ENCODE peak calls at places on chromosomes 13 and 19, in six cellular contexts. Z, W, H, V, N and R are unnamed samples.

GRCh38 chr19:29528946-29529645 is 3.3 kb downstream of the VSTM2B start:
- DNase-seq in Z (peak), W (peak), H (peak), V (no peak), N (no peak), R (no peak)

GRCh38 chr19:38264486-38265212 is at the start of gene SPINT2:
- DNase-seq in Z (no peak), W (peak), H (peak), V (peak), N (peak), R (no peak)

GRCh38 chr19:5831152-5831551 is 8.3 kb downstream of the FUT6 start:
- DNase-seq in Z (no peak), W (no peak), H (no peak), V (no peak), N (no peak), R (no peak)

GRCh38 chr19:39474139-39474620 is 6.5 kb upstream of the TIMM50 start:
- DNase-seq in Z (peak), W (peak), H (peak), V (no peak), N (peak), R (peak)

GRCh38 chr13:109160357-109160756 is 530.9 kb downstream of the MYO16 start:
- DNase-seq in Z (no peak), W (no peak), H (no peak), V (no peak), N (no peak), R (peak)

GRCh38 chr13:46170687-46171086 is 11.3 kb downstream of the LCP1 start:
- DNase-seq in Z (no peak), W (no peak), H (peak), V (no peak), N (no peak), R (no peak)

GRCh38 chr13:66780814-66781213 is 449.3 kb downstream of the PCDH9 start:
- DNase-seq in Z (no peak), W (no peak), H (no peak), V (no peak), N (no peak), R (peak)

GRCh38 chr19:52094526-52094925 is 1.0 kb downstream of the ZNF841 start:
- DNase-seq in Z (peak), W (peak), H (no peak), V (no peak), N (no peak), R (no peak)

GRCh38 chr19:1852294-1852646 is 4.0 kb upstream of the REXO1 start:
- DNase-seq in Z (no peak), W (no peak), H (no peak), V (no peak), N (no peak), R (no peak)

GRCh38 chr13:45108716-45109706 is 11.3 kb upstream of the GTF2F2 start:
- DNase-seq in Z (peak), W (no peak), H (peak), V (no peak), N (no peak), R (no peak)

GRCh38 chr13:82447452-82448030 is 1434.7 kb downstream of the SLITRK1 start:
- DNase-seq in Z (no peak), W (no peak), H (no peak), V (no peak), N (no peak), R (no peak)

GRCh38 chr19:42628411-42629135 is 33.8 kb upstream of the CEACAM8 start:
- DNase-seq in Z (no peak), W (no peak), H (no peak), V (no peak), N (peak), R (peak)

GRCh38 chr19:43759515-43759914 is 4.8 kb upstream of the SMG9 start:
- DNase-seq in Z (no peak), W (no peak), H (peak), V (peak), N (no peak), R (peak)

GRCh38 chr19:49684251-49684982 is 5.0 kb upstream of the ADM5 start:
- DNase-seq in Z (peak), W (peak), H (peak), V (no peak), N (no peak), R (peak)

GRCh38 chr19:17073869-17074627 is 1.2 kb downstream of the HAUS8 start:
- DNase-seq in Z (no peak), W (no peak), H (peak), V (no peak), N (peak), R (no peak)

GRCh38 chr13:113151745-113152707 is 6.4 kb upstream of the PROZ start:
- DNase-seq in Z (peak), W (no peak), H (no peak), V (no peak), N (peak), R (peak)

GRCh38 chr13:63910406-63910957 is 2494.8 kb upstream of the PCDH20 start:
- DNase-seq in Z (peak), W (peak), H (peak), V (no peak), N (no peak), R (no peak)

GRCh38 chr19:31152906-31153305 is 196.3 kb downstream of the TSHZ3 start:
- DNase-seq in Z (no peak), W (no peak), H (no peak), V (no peak), N (no peak), R (no peak)

GRCh38 chr13:81888855-81889254 is 1547.9 kb upstream of the SPRY2 start:
- DNase-seq in Z (no peak), W (no peak), H (no peak), V (no peak), N (no peak), R (no peak)

GRCh38 chr19:45306522-45307027 is 16.1 kb downstream of the CKM start:
- DNase-seq in Z (no peak), W (no peak), H (peak), V (no peak), N (no peak), R (no peak)

GRCh38 chr19:48290341-48290922 is 20.6 kb downstream of the ZNF114 start:
- DNase-seq in Z (peak), W (peak), H (peak), V (no peak), N (no peak), R (no peak)

GRCh38 chr13:32659736-32660135 is 73.5 kb downstream of the PDS5B start:
- DNase-seq in Z (no peak), W (no peak), H (no peak), V (no peak), N (no peak), R (no peak)

GRCh38 chr13:34124912-34125311 is 307.0 kb downstream of the RFC3 start:
- DNase-seq in Z (no peak), W (no peak), H (no peak), V (no peak), N (no peak), R (peak)

GRCh38 chr13:110706570-110707378 is 858 bp upstream of the CARS2 start:
- DNase-seq in Z (no peak), W (no peak), H (no peak), V (no peak), N (no peak), R (no peak)

GRCh38 chr13:55062662-55063061 is 2034.0 kb downstream of the OLFM4 start:
- DNase-seq in Z (no peak), W (no peak), H (peak), V (no peak), N (no peak), R (no peak)

GRCh38 chr13:109869312-109870237 is 83.2 kb upstream of the IRS2 start:
- DNase-seq in Z (no peak), W (no peak), H (peak), V (no peak), N (no peak), R (no peak)

GRCh38 chr13:44068737-44069136 is 189.0 kb downstream of the LACC1 start:
- DNase-seq in Z (no peak), W (no peak), H (peak), V (peak), N (no peak), R (peak)

GRCh38 chr13:30376426-30377311 is 45.6 kb upstream of the UBE2L5 start:
- DNase-seq in Z (no peak), W (no peak), H (peak), V (no peak), N (peak), R (peak)

GRCh38 chr19:43618921-43619261 is 538 bp downstream of the ZNF428 start:
- DNase-seq in Z (peak), W (no peak), H (no peak), V (no peak), N (peak), R (peak)

GRCh38 chr13:113853518-113854237 is 10.2 kb downstream of the GAS6 start:
- DNase-seq in Z (no peak), W (no peak), H (no peak), V (no peak), N (no peak), R (no peak)

GRCh38 chr13:45048890-45049407 is 59.6 kb downstream of the GPALPP1 start:
- DNase-seq in Z (no peak), W (peak), H (no peak), V (no peak), N (no peak), R (peak)

GRCh38 chr19:43662487-43662886 is 7.5 kb downstream of the PLAUR start:
- DNase-seq in Z (no peak), W (peak), H (peak), V (no peak), N (no peak), R (peak)

GRCh38 chr13:46621133-46621532 is 68.2 kb downstream of the LRCH1 start:
- DNase-seq in Z (no peak), W (no peak), H (no peak), V (no peak), N (no peak), R (no peak)

GRCh38 chr19:4327252-4327876 is 11.3 kb downstream of the STAP2 start:
- DNase-seq in Z (peak), W (peak), H (peak), V (no peak), N (peak), R (no peak)

GRCh38 chr13:63208811-63209210 is 1793.2 kb upstream of the PCDH20 start:
- DNase-seq in Z (no peak), W (no peak), H (no peak), V (no peak), N (no peak), R (no peak)

GRCh38 chr19:31149306-31149975 is 199.8 kb downstream of the TSHZ3 start:
- DNase-seq in Z (no peak), W (peak), H (no peak), V (no peak), N (no peak), R (no peak)

GRCh38 chr13:111883571-111884343 is 183.2 kb upstream of the SOX1 start:
- DNase-seq in Z (no peak), W (no peak), H (no peak), V (no peak), N (no peak), R (no peak)

DNA sequence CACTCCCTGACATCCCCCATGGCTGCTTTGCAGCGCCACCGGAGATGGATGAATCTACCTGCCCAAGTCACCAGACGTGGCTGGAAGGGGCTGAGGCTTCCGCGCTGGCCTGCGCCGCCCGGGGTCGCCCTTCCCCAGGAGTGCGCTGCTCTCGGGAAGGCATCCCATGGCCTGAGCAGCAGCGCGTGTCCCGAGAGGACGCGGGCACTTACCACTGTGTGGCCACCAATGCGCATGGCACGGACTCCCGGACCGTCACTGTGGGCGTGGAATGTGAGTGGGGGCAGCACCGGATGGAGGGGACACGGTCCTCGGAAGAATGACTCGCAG is 4.6 kb downstream of the ICAM5 start:
- DNase-seq in Z (no peak), W (peak), H (peak), V (no peak), N (no peak), R (no peak)
- TF ChIP-seq EZH2 in Z (no peak), W (peak), H (no peak), V (no peak), N (no peak), R (no peak)

GRCh38 chr19:3234800-3235199 is 10.3 kb downstream of the CELF5 start:
- DNase-seq in Z (no peak), W (no peak), H (peak), V (no peak), N (no peak), R (no peak)
- TF ChIP-seq CTCF in Z (no peak), W (peak), H (peak), V (peak), N (peak), R (peak)

DNA sequence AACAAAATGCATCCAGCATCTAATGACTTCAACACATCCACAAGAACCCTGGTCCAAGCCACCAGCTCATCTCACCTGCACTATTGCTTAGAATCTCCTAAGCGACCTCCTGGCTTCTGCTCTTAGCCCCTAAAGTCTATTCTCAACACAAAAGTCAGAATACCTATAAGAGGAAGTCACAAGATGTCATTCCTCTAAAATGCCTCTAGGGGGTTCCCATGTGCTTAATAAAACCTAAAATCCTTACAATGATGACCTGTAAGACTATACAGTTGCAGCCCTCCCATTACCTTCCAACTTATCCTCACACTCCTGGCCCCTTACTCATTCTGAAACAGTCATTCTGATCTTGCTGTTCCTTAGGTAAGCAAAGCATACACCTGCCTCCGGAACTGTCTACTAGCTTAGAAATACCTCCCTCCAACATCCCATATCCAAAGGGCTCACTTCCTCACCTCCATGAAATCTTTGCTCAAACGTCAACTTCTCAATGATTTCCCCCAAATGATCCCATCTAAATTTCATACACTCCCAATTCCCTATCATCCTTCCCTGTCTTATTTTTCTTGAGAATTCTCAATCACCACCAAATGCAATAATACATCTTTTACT is 10.0 kb downstream of the ATP7B start:
- DNase-seq in Z (peak), W (peak), H (peak), V (peak), N (peak), R (peak)
- TF ChIP-seq EZH2phosphoT487 in Z (no peak), W (no peak), H (no peak), V (no peak), N (no peak), R (no peak)

GRCh38 chr13:94309997-94310842 is 169.3 kb downstream of the DCT start:
- DNase-seq in Z (no peak), W (no peak), H (no peak), V (no peak), N (no peak), R (peak)

GRCh38 chr13:94311893-94312292 is 167.6 kb downstream of the DCT start:
- DNase-seq in Z (no peak), W (no peak), H (no peak), V (no peak), N (no peak), R (no peak)

GRCh38 chr13:94315188-94315587 is 164.3 kb downstream of the DCT start:
- DNase-seq in Z (no peak), W (no peak), H (no peak), V (no peak), N (no peak), R (no peak)

GRCh38 chr13:94312511-94313191 is 166.8 kb downstream of the DCT start:
- DNase-seq in Z (no peak), W (peak), H (no peak), V (no peak), N (peak), R (no peak)

DNA sequence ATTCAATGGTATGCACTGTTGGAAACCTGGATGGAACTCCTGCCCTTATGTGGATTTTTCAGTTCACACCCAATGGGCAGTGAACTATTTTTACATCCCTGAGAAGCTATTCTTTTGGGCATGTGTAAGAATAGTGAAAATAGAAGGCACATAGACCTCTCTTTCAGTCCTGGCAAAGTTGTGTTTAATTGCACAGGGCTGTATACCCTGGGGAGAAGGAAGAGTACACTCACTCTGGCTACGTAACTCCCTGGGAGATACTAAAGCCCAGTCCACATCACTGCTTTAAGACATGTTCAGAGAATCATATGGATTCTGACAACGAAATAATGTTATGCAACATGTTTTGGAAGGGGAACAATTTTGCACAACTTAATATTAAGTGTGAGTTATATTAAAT is 166.2 kb downstream of the DCT start:
- DNase-seq in Z (no peak), W (no peak), H (no peak), V (no peak), N (no peak), R (no peak)
- TF ChIP-seq EZH2 in Z (no peak), W (no peak), H (no peak), V (no peak), N (no peak), R (no peak)

DNA sequence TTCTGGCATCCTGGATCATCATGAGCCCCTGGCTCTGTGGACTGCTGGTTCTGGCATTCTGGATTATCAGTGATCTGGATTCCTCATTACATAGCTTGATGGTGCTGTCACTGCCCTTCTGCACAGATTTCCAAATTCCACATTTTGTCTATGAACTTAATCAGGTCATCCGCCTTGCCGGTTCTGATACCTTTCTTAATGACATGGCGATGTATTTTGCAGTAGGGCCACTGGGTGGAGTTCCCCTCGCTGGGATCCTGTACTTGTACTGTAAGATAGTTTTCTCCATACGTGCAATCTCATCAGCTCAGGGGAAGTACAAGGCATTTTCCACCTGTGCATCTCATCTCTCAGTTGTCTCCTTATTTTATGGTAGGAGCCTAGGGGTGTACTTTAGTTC is 24.4 kb upstream of the OR7C2 start:
- DNase-seq in Z (no peak), W (no peak), H (peak), V (no peak), N (no peak), R (peak)
- TF ChIP-seq CTCF in Z (no peak), W (no peak), H (peak), V (no peak), N (no peak), R (peak)

DNA sequence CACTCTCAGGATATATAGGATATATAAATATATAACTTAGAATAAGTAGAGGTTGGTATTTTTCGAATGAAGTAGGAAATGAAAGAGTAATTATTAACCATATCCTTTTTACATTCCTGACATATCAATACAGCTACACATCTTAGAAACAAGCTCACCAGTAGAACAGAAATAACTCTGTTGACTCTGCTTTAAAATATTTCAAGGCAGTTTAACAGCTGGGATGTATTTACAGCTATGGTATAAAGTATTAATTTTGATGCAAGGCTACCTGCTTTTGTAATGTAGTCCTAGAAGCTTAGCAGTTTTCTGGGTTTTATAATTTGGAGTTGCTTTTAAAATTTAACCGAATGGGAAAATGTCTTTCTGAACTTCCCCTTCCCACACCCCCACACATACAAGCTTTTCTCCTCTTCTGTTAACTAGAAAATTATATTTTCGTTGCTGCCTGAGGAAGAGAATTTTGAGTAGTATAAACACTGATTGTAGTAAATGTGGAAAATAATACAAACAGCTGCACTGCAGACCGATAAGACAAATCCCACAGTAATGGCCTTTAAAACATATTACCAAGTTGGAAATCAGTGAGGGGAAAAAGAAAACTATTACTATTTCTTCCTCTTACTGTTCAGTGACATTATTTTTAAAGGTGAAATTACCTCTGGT is 147.7 kb downstream of the GGACT start:
- DNase-seq in Z (no peak), W (no peak), H (no peak), V (no peak), N (no peak), R (no peak)
- TF ChIP-seq EZH2phosphoT487 in Z (no peak), W (no peak), H (no peak), V (no peak), N (no peak), R (no peak)

DNA sequence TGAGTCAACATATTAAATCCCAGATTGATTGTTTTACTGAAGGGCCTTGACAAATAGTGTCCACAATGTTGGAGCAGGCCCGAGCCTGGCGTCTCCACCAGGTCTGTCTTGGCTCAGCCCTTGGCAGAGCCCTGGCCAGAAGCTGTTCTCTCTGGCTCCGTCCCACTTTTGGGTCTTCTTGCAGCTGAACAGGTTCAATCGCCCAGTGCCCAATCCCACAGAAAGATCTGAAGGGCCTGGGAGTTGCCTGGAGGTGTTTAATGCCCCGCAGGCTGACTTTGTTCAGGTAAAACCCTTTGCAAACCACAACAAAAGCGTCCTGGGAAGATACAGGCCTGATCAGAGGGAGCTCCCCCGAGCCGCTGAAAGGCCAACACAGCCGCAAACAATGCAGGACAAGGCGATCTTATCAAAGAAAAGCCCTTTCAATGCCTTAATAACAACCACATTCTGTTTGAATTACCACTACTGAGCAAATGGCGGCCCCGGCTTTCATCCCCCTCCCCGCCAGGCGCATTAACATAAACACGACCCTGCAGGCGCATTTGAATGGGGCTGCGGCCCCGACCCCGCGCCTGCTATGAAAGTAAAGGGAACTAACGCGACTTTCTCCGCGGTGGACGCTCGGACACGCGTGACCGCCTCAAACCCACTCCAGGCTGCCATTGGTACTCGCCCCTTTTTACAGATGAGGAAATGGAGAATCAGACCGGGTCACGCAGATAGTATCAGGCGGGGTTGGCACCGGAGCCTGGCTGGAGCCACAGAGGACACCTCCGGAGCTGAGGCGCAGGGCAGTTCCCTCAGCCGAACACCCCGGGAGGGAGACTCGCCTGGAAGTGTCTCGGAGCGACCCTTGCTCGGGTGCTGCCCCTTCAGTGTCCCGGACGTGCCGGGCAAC is 3.1 kb downstream of the CDX2 start:
- DNase-seq in Z (no peak), W (peak), H (peak), V (no peak), N (no peak), R (no peak)
- TF ChIP-seq EZH2 in Z (peak), W (peak), H (peak), V (no peak), N (no peak), R (no peak)